ENCODE peak calls at places on chromosomes 4 and X, in nine cellular contexts. L, M, D, J, N, E, B, P and W are unnamed samples.

GRCh38 chr4:98816386-98816785 is 112.5 kb downstream of the EIF4E start:
- DNase-seq in L (no peak), N (no peak), M (no peak), P (no peak), B (no peak), D (no peak), J (no peak), E (no peak), W (no peak)

GRCh38 chr4:163553146-163553545 is 58.7 kb downstream of the TMA16 start:
- DNase-seq in L (no peak), E (no peak), B (no peak), J (no peak), N (no peak), M (no peak), P (no peak), D (no peak), W (no peak)

GRCh38 chr4:24747234-24747975 is 48.0 kb upstream of the SOD3 start:
- DNase-seq in E (no peak), J (no peak), P (no peak), N (no peak), B (peak; percentile 68), D (no peak), M (no peak), L (no peak), W (no peak)

GRCh38 chr4:137531951-137532868 is at the start of gene PCDH18:
- DNase-seq in D (peak; percentile 98), M (peak; percentile 97), B (peak; percentile 95), E (peak; percentile 70), J (peak; percentile 96), N (no peak), L (peak; percentile 20), P (peak; percentile 98), W (peak; percentile 99)

GRCh38 chrX:18390941-18391538 is 34.4 kb upstream of the CDKL5 start:
- DNase-seq in L (peak; percentile 34), E (peak; percentile 65), N (peak; percentile 65), D (peak; percentile 48), B (peak; percentile 31), J (peak; percentile 40), P (peak; percentile 69), M (no peak), W (peak; percentile 65)

GRCh38 chrX:103685396-103685795 is 1.1 kb downstream of the MORF4L2 start:
- DNase-seq in N (peak; percentile 3), E (no peak), M (no peak), P (peak; percentile 21), B (no peak), J (peak; percentile 6), L (no peak), D (no peak), W (no peak)

GRCh38 chrX:151488677-151489076 is 74.8 kb upstream of the PASD1 start:
- DNase-seq in L (no peak), N (peak; percentile 2), B (no peak), E (no peak), D (no peak), P (no peak), J (no peak), M (no peak), W (no peak)

GRCh38 chrX:66074920-66075879 is 35.3 kb upstream of the VSIG4 start:
- DNase-seq in M (no peak), J (no peak), D (no peak), L (no peak), E (no peak), N (no peak), P (peak; percentile 8), B (no peak), W (peak; percentile 32)

GRCh38 chrX:112819013-112819635 is 21.5 kb downstream of the AMOT start:
- DNase-seq in P (peak; percentile 76), L (no peak), J (no peak), D (peak; percentile 92), M (peak; percentile 64), E (no peak), B (no peak), N (no peak), W (peak; percentile 33)

GRCh38 chr4:71396382-71396781 is 57.6 kb downstream of the SLC4A4 start:
- DNase-seq in D (peak; percentile 41), E (no peak), B (peak; percentile 72), N (no peak), P (peak; percentile 21), M (peak; percentile 39), L (no peak), J (peak; percentile 16), W (peak; percentile 8)

GRCh38 chr4:4575284-4576211 is 33.7 kb upstream of the STX18 start:
- DNase-seq in D (peak; percentile 62), L (peak; percentile 69), M (no peak), P (peak; percentile 38), B (peak; percentile 8), E (peak; percentile 90), J (peak; percentile 6), N (no peak), W (peak; percentile 53)

GRCh38 chr4:21733894-21734630 is 214.5 kb downstream of the KCNIP4 start:
- DNase-seq in P (no peak), J (no peak), N (no peak), E (no peak), M (no peak), D (no peak), B (no peak), L (no peak), W (no peak)

GRCh38 chrX:16212436-16212835 is 45.2 kb downstream of the MAGEB17 start:
- DNase-seq in L (no peak), J (peak; percentile 32), M (no peak), P (peak; percentile 35), B (peak; percentile 25), D (no peak), N (peak; percentile 27), E (no peak), W (peak; percentile 43)

GRCh38 chrX:95996294-95996693 is 688.3 kb upstream of the DIAPH2 start:
- DNase-seq in E (no peak), M (no peak), B (no peak), N (no peak), L (no peak), P (no peak), J (no peak), D (no peak), W (no peak)

GRCh38 chr4:54487491-54487890 is 170.3 kb upstream of the KIT start:
- DNase-seq in B (peak; percentile 7), M (no peak), D (peak; percentile 50), L (no peak), P (no peak), J (peak; percentile 35), E (no peak), N (no peak), W (no peak)

GRCh38 chr4:164501074-164501473 is 252.9 kb upstream of the SMIM31 start:
- DNase-seq in M (no peak), L (no peak), B (no peak), P (no peak), D (peak; percentile 5), N (no peak), J (peak; percentile 11), E (no peak), W (no peak)

GRCh38 chrX:133323450-133323849 is 91.8 kb downstream of the GPC4 start:
- DNase-seq in B (no peak), M (no peak), L (no peak), D (no peak), J (no peak), N (no peak), E (no peak), P (no peak), W (no peak)

GRCh38 chr4:52658671-52659015 is 458 bp downstream of the USP46 start:
- DNase-seq in P (no peak), E (no peak), N (peak; percentile 39), B (no peak), M (no peak), D (no peak), J (no peak), L (no peak), W (no peak)

GRCh38 chrX:155864655-155865054 is 16.5 kb upstream of the VAMP7 start:
- DNase-seq in D (no peak), N (no peak), B (peak; percentile 28), M (no peak), E (no peak), J (no peak), L (no peak), P (peak; percentile 14), W (peak; percentile 6)
- TF ChIP-seq CTCF in D (peak; percentile 36), N (peak; percentile 31), B (peak; percentile 53), M (peak; percentile 37), E (no peak), J (no peak), L (no peak), P (peak; percentile 30), W (peak; percentile 13)

DNA sequence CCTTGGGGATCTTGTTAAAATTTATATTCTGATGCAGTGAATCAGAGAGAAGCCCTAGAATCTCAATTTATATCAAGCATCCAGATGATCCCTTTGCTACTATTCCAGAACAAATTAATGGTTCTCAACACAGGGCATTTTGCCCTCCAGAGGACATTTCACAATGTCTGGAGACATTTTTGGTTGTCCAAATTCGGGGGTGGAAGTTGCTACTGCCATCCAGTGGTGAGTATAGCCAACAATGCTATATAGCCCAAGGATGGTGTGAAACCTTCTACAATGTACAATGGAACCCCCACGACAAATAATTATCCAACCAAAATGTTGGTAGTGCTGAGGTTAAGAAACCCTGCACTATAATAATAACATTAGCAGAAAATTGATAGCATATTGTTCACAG is 2440.0 kb downstream of the PCDH7 start:
- DNase-seq in L (no peak), P (peak; percentile 71), N (peak; percentile 6), D (peak; percentile 55), E (no peak), J (peak; percentile 5), B (no peak), M (no peak), W (peak; percentile 81)
- TF ChIP-seq CTCF in L (peak; percentile 46), P (peak; percentile 83), N (peak; percentile 69), D (peak; percentile 79), E (peak; percentile 27), J (peak; percentile 66), B (peak; percentile 61), M (peak; percentile 59), W (peak; percentile 61)

GRCh38 chr4:2799971-2800690 is 7.2 kb downstream of the SH3BP2 start:
- DNase-seq in M (no peak), N (no peak), B (no peak), E (peak; percentile 75), P (no peak), D (no peak), J (no peak), L (no peak), W (no peak)
- TF ChIP-seq CTCF in M (no peak), N (no peak), B (no peak), E (no peak), P (no peak), D (no peak), J (no peak), L (no peak), W (no peak)

GRCh38 chrX:21838937-21839333 is 482 bp upstream of the MBTPS2 start:
- DNase-seq in E (no peak), N (peak; percentile 30), B (no peak), P (peak; percentile 33), D (peak; percentile 15), L (no peak), J (no peak), M (no peak), W (peak; percentile 53)

GRCh38 chrX:21840199-21840557 is 761 bp downstream of the MBTPS2 start:
- DNase-seq in D (peak; percentile 20), M (no peak), P (peak; percentile 9), J (no peak), E (no peak), N (peak; percentile 24), B (no peak), L (no peak), W (peak; percentile 10)

GRCh38 chrX:21837056-21837455 is 2.4 kb upstream of the MBTPS2 start:
- DNase-seq in N (no peak), M (no peak), E (no peak), L (no peak), D (no peak), J (no peak), B (no peak), P (no peak), W (peak; percentile 10)

GRCh38 chrX:21843179-21843578 is 3.8 kb downstream of the MBTPS2 start:
- DNase-seq in D (no peak), J (no peak), M (no peak), B (no peak), E (no peak), N (no peak), L (no peak), P (no peak), W (no peak)

GRCh38 chrX:21839334-21840198 is at the start of gene MBTPS2:
- DNase-seq in B (peak; percentile 78), P (peak; percentile 89), J (peak; percentile 76), E (peak; percentile 87), M (peak; percentile 81), D (peak; percentile 92), N (peak; percentile 87), L (peak; percentile 65), W (peak; percentile 94)
- TF ChIP-seq CTCF in B (no peak), P (peak; percentile 2), J (peak; percentile 13), E (peak; percentile 6), M (peak; percentile 15), D (peak; percentile 37), N (peak; percentile 22), L (no peak), W (no peak)